ENCODE peak calls at places on chromosome 18, in four cellular contexts. P, L, N and E are unnamed samples.

GRCh38 chr18:58867281-58867961 is 2.7 kb downstream of the ZNF532 start:
- DNase-seq in L (no peak), P (no peak), N (no peak), E (no peak)

GRCh38 chr18:79916546-79917350 is 34.7 kb downstream of the SLC66A2 start:
- DNase-seq in L (no peak), P (no peak), N (no peak), E (no peak)

GRCh38 chr18:45378308-45378707 is 237.0 kb upstream of the SLC14A2 start:
- DNase-seq in P (no peak), N (no peak), L (no peak), E (no peak)

GRCh38 chr18:32056613-32057358 is 34.9 kb upstream of the RNF138 start:
- DNase-seq in N (no peak), P (no peak), L (no peak), E (no peak)

GRCh38 chr18:21112543-21113105 is 1.0 kb upstream of the ROCK1 start:
- DNase-seq in P (peak), N (peak), L (no peak), E (no peak)

GRCh38 chr18:34115409-34116081 is 109.2 kb downstream of the NOL4 start:
- DNase-seq in P (no peak), L (no peak), N (no peak), E (no peak)

GRCh38 chr18:60383865-60384264 is 11.3 kb upstream of the MC4R start:
- DNase-seq in L (no peak), P (no peak), N (no peak), E (no peak)

GRCh38 chr18:26686532-26686931 is 138.2 kb upstream of the KCTD1 start:
- DNase-seq in L (no peak), N (no peak), P (no peak), E (no peak)

GRCh38 chr18:59783138-59783537 is 85.9 kb upstream of the CCBE1 start:
- DNase-seq in N (peak), P (peak), L (peak), E (no peak)

GRCh38 chr18:54173980-54174611 is 50.4 kb downstream of the MBD2 start:
- DNase-seq in L (no peak), P (no peak), N (no peak), E (no peak)
- H3K27ac ChIP-seq in L (no peak), P (no peak), N (no peak), E (no peak)

DNA sequence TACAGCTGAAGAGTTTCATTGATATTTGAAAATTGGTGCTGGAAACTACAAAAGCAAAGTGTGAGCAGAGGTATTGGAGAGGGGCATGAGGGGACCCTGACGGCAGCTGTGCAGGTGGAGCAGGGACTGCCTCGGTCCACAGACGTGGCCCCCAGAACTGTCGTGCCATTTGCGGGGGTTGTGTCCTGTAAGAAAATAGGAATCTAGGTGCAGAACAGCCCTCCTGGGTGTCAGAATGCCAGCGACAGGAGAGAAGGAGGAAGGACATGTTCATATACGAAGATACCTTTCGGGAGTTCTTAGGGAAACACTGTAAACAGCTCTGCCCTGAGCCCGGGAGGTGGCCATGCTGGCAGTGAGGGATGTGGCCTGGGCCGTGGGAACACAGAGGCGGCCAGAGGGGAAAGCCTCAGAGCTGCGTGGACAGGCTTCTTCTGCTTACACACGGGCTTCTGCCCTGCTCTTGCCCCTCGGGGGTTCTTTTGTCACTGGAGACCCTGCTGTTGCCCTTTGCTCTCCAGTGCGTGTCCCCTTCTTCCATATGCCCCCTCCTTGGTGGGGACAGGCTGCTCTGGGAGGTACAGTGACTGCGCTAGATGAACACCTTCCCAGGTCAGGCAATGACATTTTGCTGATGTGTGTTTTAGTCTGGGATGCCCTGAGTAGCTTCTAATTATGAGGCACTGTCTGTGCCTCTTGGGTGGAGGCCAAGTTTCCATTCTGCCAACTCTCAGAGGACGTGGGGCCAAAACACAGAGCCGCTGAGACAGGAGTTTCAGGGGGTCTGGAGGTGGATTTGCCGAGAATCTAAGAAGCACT is 81.9 kb upstream of the TXNDC2 start:
- DNase-seq in N (peak), P (peak), L (no peak), E (no peak)
- H3K4me3 ChIP-seq in N (no peak), P (peak), L (no peak), E (no peak)

GRCh38 chr18:48292229-48292628 is 117.0 kb downstream of the ZBTB7C start:
- DNase-seq in N (no peak), P (no peak), L (no peak), E (no peak)
- TF ChIP-seq EP300 in N (no peak), P (no peak), L (no peak), E (no peak)

GRCh38 chr18:28048612-28049011 is 128.3 kb downstream of the CDH2 start:
- DNase-seq in P (no peak), N (no peak), L (no peak), E (no peak)

GRCh38 chr18:28043631-28044030 is 133.3 kb downstream of the CDH2 start:
- DNase-seq in L (no peak), N (no peak), P (no peak), E (no peak)

GRCh38 chr18:28045880-28046279 is 131.1 kb downstream of the CDH2 start:
- DNase-seq in P (no peak), L (no peak), N (no peak), E (no peak)

GRCh38 chr18:28044036-28044435 is 132.9 kb downstream of the CDH2 start:
- DNase-seq in N (no peak), P (no peak), L (no peak), E (no peak)

DNA sequence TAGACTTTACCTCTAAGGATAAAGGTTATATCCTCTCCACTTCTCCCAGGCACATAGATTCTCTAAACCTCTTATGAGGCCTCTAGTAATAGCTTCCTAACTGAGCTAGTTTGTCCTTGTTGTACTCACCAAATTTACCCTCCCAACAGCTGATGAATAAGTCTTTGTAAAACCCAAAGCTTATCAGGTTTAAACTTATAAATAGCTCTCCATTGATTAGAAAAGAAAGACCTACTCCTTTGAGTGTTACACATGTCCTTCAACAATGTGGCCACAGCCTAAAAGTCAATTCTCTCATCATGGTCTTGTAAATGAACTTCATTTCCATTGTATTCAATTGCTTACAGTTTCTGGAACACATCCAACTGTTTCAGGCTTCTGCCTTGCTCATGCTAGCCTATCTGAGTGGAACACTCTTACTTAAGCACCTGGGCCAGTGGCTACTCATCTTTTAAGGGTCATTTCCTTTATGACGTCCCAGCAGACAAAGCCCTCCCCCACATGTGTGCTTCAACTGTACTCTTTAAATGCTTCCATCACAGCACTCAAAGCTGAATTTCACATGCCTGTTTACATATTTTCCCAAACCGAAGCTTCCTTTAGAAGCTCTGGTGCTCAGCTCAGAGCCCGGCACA is 131.6 kb downstream of the CDH2 start:
- DNase-seq in L (peak), N (no peak), P (no peak), E (no peak)
- H3K27ac ChIP-seq in L (peak), N (no peak), P (no peak), E (no peak)

GRCh38 chr18:805755-806110 is 6.3 kb downstream of the YES1 start:
- DNase-seq in N (no peak), P (peak), L (no peak), E (no peak)

GRCh38 chr18:808502-808901 is 3.5 kb downstream of the YES1 start:
- DNase-seq in L (no peak), N (no peak), P (no peak), E (no peak)

GRCh38 chr18:808086-808485 is 4.0 kb downstream of the YES1 start:
- DNase-seq in N (no peak), P (peak), L (no peak), E (no peak)

GRCh38 chr18:801137-801536 is 10.9 kb downstream of the YES1 start:
- DNase-seq in P (no peak), L (no peak), N (no peak), E (no peak)

GRCh38 chr18:805008-805754 is 6.9 kb downstream of the YES1 start:
- DNase-seq in N (no peak), L (no peak), P (peak), E (no peak)
- H3K4me3 ChIP-seq in N (no peak), L (no peak), P (peak), E (no peak)

GRCh38 chr18:13520306-13520705 is 206.1 kb downstream of the FAM210A start:
- DNase-seq in P (no peak), N (no peak), L (no peak), E (no peak)
- TF ChIP-seq EP300 in P (no peak), N (no peak), L (no peak), E (peak)

DNA sequence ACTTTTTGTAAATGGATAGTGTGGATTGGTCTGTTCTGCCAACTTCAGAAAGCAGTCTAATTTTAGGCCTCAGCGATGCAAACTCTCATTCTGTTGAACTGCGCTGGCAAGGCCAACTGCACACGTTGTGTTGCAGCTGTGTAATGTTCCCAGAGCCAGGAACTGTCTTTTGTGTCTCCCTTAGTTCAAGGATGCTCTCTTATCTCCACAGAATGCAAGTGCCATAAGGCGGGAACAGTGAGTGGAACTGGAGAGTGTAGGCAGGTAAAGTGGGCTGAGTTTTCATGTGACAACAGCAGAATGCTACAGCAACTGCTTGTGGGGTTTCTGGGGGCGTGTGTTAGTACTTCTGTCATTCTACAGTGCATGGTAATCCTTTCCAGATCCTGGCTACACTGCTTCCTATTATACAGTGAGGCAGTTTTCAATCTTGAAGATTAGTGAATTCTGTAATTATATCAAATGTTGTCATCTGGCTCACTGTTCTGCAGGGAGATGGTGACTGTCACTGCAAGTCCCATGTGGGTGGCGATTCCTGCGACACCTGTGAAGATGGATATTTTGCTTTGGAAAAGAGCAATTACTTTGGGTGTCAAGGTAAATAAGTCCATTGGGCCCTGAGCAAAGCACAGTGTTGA is 125.8 kb downstream of the LAMA3 start:
- DNase-seq in P (no peak), N (peak), L (no peak), E (peak)
- H3K27ac ChIP-seq in P (no peak), N (no peak), L (no peak), E (no peak)

GRCh38 chr18:42025491-42025890 is 70.5 kb downstream of the PIK3C3 start:
- DNase-seq in N (no peak), P (no peak), L (no peak), E (no peak)
- H3K4me3 ChIP-seq in N (no peak), P (no peak), L (no peak), E (no peak)